ENCODE peak calls at places on chromosome 14, in eight cellular contexts. S, B, Q, W, O, E, G and L are unnamed samples.

GRCh38 chr14:71399057-71399487 is 491.8 kb downstream of the PCNX1 start:
- DNase-seq in E (no peak), O (peak; percentile 86), G (no peak), W (no peak), Q (no peak), S (peak; percentile 81), B (no peak), L (no peak)

GRCh38 chr14:74299061-74299545 is 3.6 kb downstream of the ABCD4 start:
- DNase-seq in B (no peak), S (no peak), O (no peak), E (no peak), Q (no peak), G (peak; percentile 63), W (no peak), L (no peak)

GRCh38 chr14:77691259-77691658 is 16.6 kb downstream of the ALKBH1 start:
- DNase-seq in G (no peak), S (no peak), O (no peak), W (no peak), E (no peak), Q (no peak), B (no peak), L (no peak)

GRCh38 chr14:54487771-54488170 is 1.0 kb downstream of the GMFB start:
- DNase-seq in E (no peak), S (no peak), O (no peak), W (no peak), Q (no peak), B (no peak), G (peak; percentile 58), L (no peak)

GRCh38 chr14:21428930-21429329 is 27.0 kb downstream of the CHD8 start:
- DNase-seq in B (no peak), G (no peak), S (no peak), O (no peak), Q (no peak), W (no peak), E (no peak), L (no peak)

GRCh38 chr14:28766505-28767238 is at the start of gene FOXG1:
- DNase-seq in S (no peak), O (peak; percentile 91), Q (no peak), B (no peak), E (no peak), G (peak; percentile 87), W (no peak), L (no peak)

GRCh38 chr14:74579447-74580274 is 32.4 kb downstream of the LTBP2 start:
- DNase-seq in W (no peak), S (no peak), E (no peak), O (no peak), G (no peak), Q (no peak), B (no peak), L (no peak)

GRCh38 chr14:88195676-88196075 is 127.4 kb downstream of the KCNK10 start:
- DNase-seq in W (no peak), E (no peak), B (no peak), G (peak; percentile 80), O (no peak), Q (no peak), S (no peak), L (no peak)

GRCh38 chr14:50791201-50791600 is 39.8 kb downstream of the NIN start:
- DNase-seq in Q (no peak), O (peak; percentile 69), B (no peak), S (no peak), W (no peak), E (no peak), G (no peak), L (no peak)

GRCh38 chr14:29663281-29663801 is 264.3 kb downstream of the PRKD1 start:
- DNase-seq in Q (no peak), O (no peak), E (no peak), S (no peak), W (no peak), G (peak; percentile 90), B (no peak), L (no peak)

GRCh38 chr14:96263347-96264199 is 7.6 kb downstream of the BDKRB1 start:
- DNase-seq in S (no peak), W (no peak), O (peak; percentile 7), E (no peak), B (no peak), Q (no peak), G (no peak), L (no peak)

GRCh38 chr14:98858158-98858557 is 413.8 kb downstream of the BCL11B start:
- DNase-seq in W (no peak), S (no peak), B (no peak), Q (no peak), E (no peak), O (no peak), G (no peak), L (no peak)

GRCh38 chr14:65131176-65131765 is 29.0 kb upstream of the MAX start:
- DNase-seq in E (no peak), S (no peak), G (no peak), O (no peak), B (no peak), W (no peak), Q (no peak), L (no peak)

GRCh38 chr14:95137804-95138167 is 19.5 kb downstream of the DICER1 start:
- DNase-seq in E (no peak), S (no peak), O (no peak), W (no peak), B (no peak), G (peak; percentile 22), Q (no peak), L (no peak)

GRCh38 chr14:104602933-104603325 is 1.6 kb downstream of the TMEM179 start:
- DNase-seq in E (no peak), W (no peak), B (peak; percentile 28), O (no peak), G (no peak), S (no peak), Q (no peak), L (no peak)

GRCh38 chr14:76761849-76762616 is 765 bp downstream of the VASH1 start:
- DNase-seq in E (no peak), S (no peak), Q (no peak), B (no peak), G (no peak), W (no peak), O (no peak), L (no peak)

GRCh38 chr14:91751719-91752118 is 19.8 kb upstream of the CATSPERB start:
- DNase-seq in O (no peak), Q (no peak), G (no peak), B (no peak), E (no peak), S (no peak), W (no peak), L (no peak)

GRCh38 chr14:61642246-61642982 is 52.9 kb upstream of the HIF1A start:
- DNase-seq in O (no peak), Q (no peak), E (no peak), B (no peak), W (no peak), G (no peak), S (no peak), L (no peak)

GRCh38 chr14:90396342-90397339 is at the start of gene CALM1:
- DNase-seq in Q (peak; percentile 96), B (peak; percentile 95), G (peak; percentile 96), S (peak; percentile 99), W (peak; percentile 92), E (peak; percentile 97), O (peak; percentile 99), L (peak; percentile 68)

GRCh38 chr14:70857499-70857895 is 48.2 kb upstream of the MAP3K9 start:
- DNase-seq in S (no peak), W (no peak), Q (no peak), E (no peak), O (no peak), G (no peak), B (no peak), L (no peak)

GRCh38 chr14:38042356-38042755 is 165.3 kb upstream of the SSTR1 start:
- DNase-seq in E (no peak), Q (no peak), G (peak; percentile 87), W (no peak), B (no peak), S (no peak), O (no peak), L (no peak)

GRCh38 chr14:65210118-65210826 is 108.0 kb upstream of the MAX start:
- DNase-seq in E (no peak), B (no peak), Q (no peak), O (peak; percentile 83), G (no peak), W (no peak), S (peak; percentile 64), L (no peak)

GRCh38 chr14:96001866-96002510 is 37.2 kb upstream of the C14orf132 start:
- DNase-seq in W (no peak), G (peak; percentile 57), E (no peak), Q (no peak), O (no peak), S (no peak), B (no peak), L (no peak)